ENCODE peak calls at places on chromosomes 16 and 17, in eight cellular contexts. Z, P, J, R, N, T, G and V are unnamed samples.

GRCh38 chr17:60647705-60648104 is 29.9 kb upstream of the BCAS3 start:
- DNase-seq in Z (no peak), P (no peak), J (no peak), R (no peak), N (no peak), T (no peak), G (no peak), V (no peak)

GRCh38 chr16:20851601-20852000 is 45.3 kb downstream of the REXO5 start:
- DNase-seq in Z (peak), P (no peak), J (no peak), R (no peak), N (peak), T (peak), G (no peak), V (peak)

GRCh38 chr17:65771704-65772103 is 210.3 kb upstream of the AXIN2 start:
- DNase-seq in Z (no peak), P (no peak), J (no peak), R (no peak), N (no peak), T (no peak), G (no peak), V (no peak)

GRCh38 chr17:67139784-67140665 is 95.7 kb downstream of the CACNG1 start:
- DNase-seq in Z (peak), P (peak), J (peak), R (no peak), N (peak), T (no peak), G (peak), V (no peak)

GRCh38 chr17:60641810-60642220 is 35.8 kb upstream of the BCAS3 start:
- DNase-seq in Z (peak), P (peak), J (peak), R (no peak), N (peak), T (peak), G (peak), V (peak)

GRCh38 chr16:88005148-88005547 is 53.9 kb downstream of the BANP start:
- DNase-seq in Z (peak), P (no peak), J (peak), R (no peak), N (no peak), T (no peak), G (peak), V (no peak)

GRCh38 chr16:19748389-19749110 is 30.5 kb downstream of the IQCK start:
- DNase-seq in Z (peak), P (no peak), J (no peak), R (no peak), N (no peak), T (no peak), G (no peak), V (peak)

GRCh38 chr17:37488009-37488604 is 1.6 kb upstream of the DUSP14 start:
- DNase-seq in Z (peak), P (peak), J (peak), R (no peak), N (peak), T (peak), G (peak), V (peak)

GRCh38 chr17:40607641-40608040 is 40.0 kb downstream of the SMARCE1 start:
- DNase-seq in Z (no peak), P (no peak), J (no peak), R (no peak), N (no peak), T (no peak), G (no peak), V (no peak)

GRCh38 chr16:19118938-19119431 is 5.2 kb downstream of the ITPRIPL2 start:
- DNase-seq in Z (peak), P (peak), J (no peak), R (no peak), N (peak), T (no peak), G (no peak), V (peak)

GRCh38 chr17:79226037-79226436 is 151.4 kb downstream of the ENGASE start:
- DNase-seq in Z (no peak), P (no peak), J (no peak), R (no peak), N (no peak), T (no peak), G (no peak), V (no peak)

GRCh38 chr17:27543464-27543856 is 87.2 kb downstream of the KSR1 start:
- DNase-seq in Z (no peak), P (no peak), J (no peak), R (no peak), N (no peak), T (no peak), G (no peak), V (no peak)

GRCh38 chr17:5422505-5422904 is 2.5 kb downstream of the RPAIN start:
- DNase-seq in Z (peak), P (no peak), J (no peak), R (no peak), N (peak), T (peak), G (no peak), V (peak)

GRCh38 chr16:1159973-1160772 is 7.3 kb downstream of the CACNA1H start:
- DNase-seq in Z (no peak), P (no peak), J (no peak), R (no peak), N (peak), T (no peak), G (no peak), V (no peak)

GRCh38 chr17:794876-795275 is 12.7 kb downstream of the MRM3 start:
- DNase-seq in Z (peak), P (peak), J (peak), R (no peak), N (peak), T (peak), G (peak), V (peak)

GRCh38 chr17:51322390-51323029 is 62.2 kb downstream of the UTP18 start:
- DNase-seq in Z (peak), P (peak), J (peak), R (no peak), N (peak), T (peak), G (peak), V (no peak)

GRCh38 chr16:68227850-68228553 is 7.9 kb downstream of the ESRP2 start:
- DNase-seq in Z (no peak), P (no peak), J (no peak), R (no peak), N (no peak), T (no peak), G (no peak), V (no peak)

GRCh38 chr17:50331085-50331791 is 14.7 kb upstream of the XYLT2 start:
- DNase-seq in Z (peak), P (no peak), J (no peak), R (no peak), N (peak), T (no peak), G (no peak), V (no peak)

GRCh38 chr16:81817296-81817695 is 38.2 kb downstream of the PLCG2 start:
- DNase-seq in Z (no peak), P (no peak), J (no peak), R (no peak), N (no peak), T (no peak), G (no peak), V (no peak)

GRCh38 chr17:2723997-2724782 is 12.6 kb upstream of the CLUH start:
- DNase-seq in Z (peak), P (no peak), J (peak), R (no peak), N (no peak), T (no peak), G (peak), V (no peak)

GRCh38 chr17:59427996-59428395 is 96.5 kb downstream of the YPEL2 start:
- DNase-seq in Z (peak), P (no peak), J (no peak), R (no peak), N (no peak), T (no peak), G (no peak), V (no peak)

GRCh38 chr16:87490091-87490798 is 2.6 kb downstream of the ZCCHC14 start:
- DNase-seq in Z (peak), P (no peak), J (no peak), R (no peak), N (no peak), T (no peak), G (peak), V (no peak)

GRCh38 chr17:55219939-55220338 is 44.8 kb upstream of the HLF start:
- DNase-seq in Z (peak), P (no peak), J (no peak), R (no peak), N (no peak), T (no peak), G (no peak), V (no peak)

GRCh38 chr16:83903739-83904138 is 4.8 kb downstream of the MLYCD start:
- DNase-seq in Z (peak), P (no peak), J (no peak), R (no peak), N (no peak), T (no peak), G (no peak), V (no peak)

GRCh38 chr16:14193316-14193871 is 122.3 kb downstream of the MRTFB start:
- DNase-seq in Z (no peak), P (no peak), J (peak), R (peak), N (no peak), T (no peak), G (no peak), V (no peak)

GRCh38 chr16:79173101-79173500 is 427.4 kb downstream of the MAF start:
- DNase-seq in Z (no peak), P (no peak), J (no peak), R (no peak), N (no peak), T (no peak), G (no peak), V (no peak)

GRCh38 chr17:38741853-38742421 is 6.2 kb downstream of the PCGF2 start:
- DNase-seq in Z (peak), P (peak), J (no peak), R (no peak), N (peak), T (no peak), G (no peak), V (no peak)

GRCh38 chr17:29571486-29571882 is 3.0 kb downstream of the TP53I13 start:
- DNase-seq in Z (no peak), P (no peak), J (no peak), R (no peak), N (no peak), T (no peak), G (no peak), V (no peak)

DNA sequence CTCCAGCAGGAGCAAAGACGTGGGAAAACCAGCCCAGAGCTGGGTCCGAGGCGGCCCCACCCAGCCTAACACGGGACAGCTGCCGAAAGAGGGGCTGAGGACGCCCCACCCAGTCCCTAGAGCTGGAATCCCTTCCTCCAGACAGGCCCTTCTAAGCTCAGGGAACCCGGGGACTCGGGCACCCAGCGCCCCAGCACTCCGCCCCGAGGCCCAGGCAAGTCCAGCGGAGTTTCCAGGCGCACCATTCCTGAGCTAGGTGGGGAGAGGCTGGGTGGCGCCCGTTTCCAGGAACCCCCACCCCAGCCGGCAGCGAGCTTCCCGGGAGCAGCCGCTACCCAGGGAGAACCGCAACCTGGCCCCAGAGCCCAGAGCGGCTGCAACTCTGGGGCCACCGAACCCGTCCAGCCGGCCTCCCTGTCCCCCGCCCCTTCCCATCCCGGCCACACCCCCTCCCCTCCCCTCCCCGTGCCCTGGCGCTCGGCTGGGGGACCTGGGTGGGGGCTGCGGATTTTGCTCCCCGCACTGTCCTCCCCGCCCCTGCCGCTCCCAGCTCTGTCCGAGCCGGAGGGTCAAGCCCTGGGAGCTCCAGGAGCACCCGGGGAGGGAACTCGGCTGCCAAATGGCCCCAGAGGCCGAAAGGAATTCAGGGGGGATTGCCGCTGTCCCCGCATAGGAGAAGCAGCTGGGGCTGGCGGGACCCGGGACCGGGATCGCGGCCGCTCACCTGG is 503 bp downstream of the TMC6 start:
- DNase-seq in Z (no peak), P (peak), J (peak), R (no peak), N (peak), T (no peak), G (peak), V (peak)
- TF ChIP-seq EZH2 in Z (peak), P (no peak), J (no peak), R (no peak), N (no peak), T (no peak), G (no peak), V (no peak)

DNA sequence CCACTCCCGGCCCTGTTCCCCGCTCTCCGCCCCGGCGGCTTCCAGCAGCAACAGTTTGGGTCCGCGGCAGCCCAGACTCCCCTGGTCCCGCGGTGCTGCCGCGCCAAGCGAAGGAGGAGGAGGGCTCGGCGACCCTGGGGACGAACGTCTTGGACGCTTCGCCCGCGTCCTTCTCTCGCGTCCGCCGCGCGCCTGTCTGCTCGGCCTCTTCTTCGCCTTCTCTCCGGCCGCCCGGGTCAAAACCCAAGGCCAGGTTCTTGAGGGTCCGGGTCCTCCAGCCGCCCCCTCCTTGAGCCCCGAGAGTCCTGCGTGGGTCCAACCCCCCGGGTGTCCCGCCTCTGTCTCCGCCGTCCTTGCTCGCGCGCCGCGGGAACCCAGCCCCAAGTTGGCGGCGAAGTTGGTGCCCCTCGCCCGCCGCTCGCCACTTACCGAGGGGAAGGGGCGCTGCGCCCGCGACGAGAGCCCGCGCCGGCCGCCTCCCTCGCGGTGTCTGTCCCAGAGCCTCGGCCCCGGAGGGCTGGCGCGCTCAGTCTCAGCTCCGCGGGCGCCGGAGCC is 1.4 kb upstream of the GRIN2C start:
- DNase-seq in Z (no peak), P (no peak), J (peak), R (no peak), N (no peak), T (no peak), G (peak), V (no peak)
- TF ChIP-seq EZH2 in Z (no peak), P (no peak), J (peak), R (no peak), N (peak), T (no peak), G (peak), V (no peak)

GRCh38 chr17:48627625-48628510 is 1.7 kb upstream of the HOXB9 start:
- DNase-seq in Z (no peak), P (peak), J (no peak), R (no peak), N (no peak), T (no peak), G (no peak), V (no peak)
- TF ChIP-seq EZH2 in Z (no peak), P (no peak), J (peak), R (no peak), N (peak), T (no peak), G (peak), V (no peak)

GRCh38 chr16:15556130-15556529 is 86.8 kb downstream of the MARF1 start:
- DNase-seq in Z (no peak), P (no peak), J (no peak), R (no peak), N (no peak), T (no peak), G (peak), V (no peak)
- TF ChIP-seq EZH2 in Z (no peak), P (no peak), J (no peak), R (no peak), N (no peak), T (no peak), G (no peak), V (no peak)

GRCh38 chr16:49858200-49859129 is 2.6 kb upstream of the ZNF423 start:
- DNase-seq in Z (peak), P (peak), J (peak), R (no peak), N (peak), T (no peak), G (peak), V (no peak)
- TF ChIP-seq EZH2 in Z (no peak), P (no peak), J (no peak), R (no peak), N (no peak), T (no peak), G (peak), V (no peak)